ENCODE peak calls at places on chromosome 7, in nine cellular contexts. One of them, this sample, is unnamed. For H3K4me1 and H3K36me3, the result is how much of the 10 kb centered on the place peaks cover.

GRCh38 chr7:43750016-43750887 is 8.2 kb upstream of the BLVRA start:
- DNase-seq in body of pancreas: no peak
- DNase-seq in colonic mucosa: no peak
- DNase-seq in tibial nerve: no peak
- DNase-seq in upper lobe of right lung: no peak
- DNase-seq in GM23248: no peak
- DNase-seq in mucosa of descending colon: no peak
- DNase-seq in HCT116: no peak
- DNase-seq in heart right ventricle: no peak
- DNase-seq in this sample: peak

GRCh38 chr7:3292694-3293093 is 8.4 kb upstream of the SDK1 start:
- DNase-seq in tibial nerve: no peak
- DNase-seq in HCT116: no peak
- DNase-seq in upper lobe of right lung: no peak
- DNase-seq in colonic mucosa: no peak
- DNase-seq in mucosa of descending colon: no peak
- DNase-seq in GM23248: no peak
- DNase-seq in body of pancreas: no peak
- DNase-seq in heart right ventricle: no peak
- DNase-seq in this sample: no peak

GRCh38 chr7:17947606-17948005 is 7.3 kb upstream of the SNX13 start:
- DNase-seq in colonic mucosa: no peak
- DNase-seq in heart right ventricle: no peak
- DNase-seq in mucosa of descending colon: no peak
- DNase-seq in HCT116: no peak
- DNase-seq in body of pancreas: no peak
- DNase-seq in upper lobe of right lung: no peak
- DNase-seq in tibial nerve: no peak
- DNase-seq in GM23248: no peak
- DNase-seq in this sample: no peak

GRCh38 chr7:125561006-125561405 is 631.4 kb upstream of the POT1 start:
- DNase-seq in body of pancreas: no peak
- DNase-seq in colonic mucosa: no peak
- DNase-seq in GM23248: no peak
- DNase-seq in upper lobe of right lung: no peak
- DNase-seq in mucosa of descending colon: no peak
- DNase-seq in tibial nerve: no peak
- DNase-seq in HCT116: no peak
- DNase-seq in heart right ventricle: no peak
- DNase-seq in this sample: no peak

GRCh38 chr7:93717217-93717900 is 142.8 kb upstream of the CALCR start:
- DNase-seq in heart right ventricle: no peak
- DNase-seq in mucosa of descending colon: no peak
- DNase-seq in upper lobe of right lung: no peak
- DNase-seq in body of pancreas: no peak
- DNase-seq in HCT116: no peak
- DNase-seq in GM23248: peak
- DNase-seq in tibial nerve: no peak
- DNase-seq in colonic mucosa: no peak
- DNase-seq in this sample: no peak

GRCh38 chr7:16615234-16615633 is 30.3 kb downstream of the ANKMY2 start:
- DNase-seq in colonic mucosa: no peak
- DNase-seq in upper lobe of right lung: no peak
- DNase-seq in HCT116: no peak
- DNase-seq in body of pancreas: no peak
- DNase-seq in heart right ventricle: no peak
- DNase-seq in tibial nerve: no peak
- DNase-seq in GM23248: no peak
- DNase-seq in mucosa of descending colon: no peak
- DNase-seq in this sample: no peak

GRCh38 chr7:155190608-155191536 is 106.8 kb upstream of the INSIG1 start:
- DNase-seq in colonic mucosa: peak
- DNase-seq in upper lobe of right lung: no peak
- DNase-seq in GM23248: peak
- DNase-seq in tibial nerve: peak
- DNase-seq in HCT116: no peak
- DNase-seq in body of pancreas: peak
- DNase-seq in heart right ventricle: peak
- DNase-seq in mucosa of descending colon: peak
- DNase-seq in this sample: peak

GRCh38 chr7:18648849-18649758 is 153.6 kb downstream of the HDAC9 start:
- DNase-seq in tibial nerve: no peak
- DNase-seq in HCT116: no peak
- DNase-seq in body of pancreas: no peak
- DNase-seq in heart right ventricle: no peak
- DNase-seq in GM23248: no peak
- DNase-seq in upper lobe of right lung: no peak
- DNase-seq in colonic mucosa: no peak
- DNase-seq in mucosa of descending colon: no peak
- DNase-seq in this sample: no peak

DNA sequence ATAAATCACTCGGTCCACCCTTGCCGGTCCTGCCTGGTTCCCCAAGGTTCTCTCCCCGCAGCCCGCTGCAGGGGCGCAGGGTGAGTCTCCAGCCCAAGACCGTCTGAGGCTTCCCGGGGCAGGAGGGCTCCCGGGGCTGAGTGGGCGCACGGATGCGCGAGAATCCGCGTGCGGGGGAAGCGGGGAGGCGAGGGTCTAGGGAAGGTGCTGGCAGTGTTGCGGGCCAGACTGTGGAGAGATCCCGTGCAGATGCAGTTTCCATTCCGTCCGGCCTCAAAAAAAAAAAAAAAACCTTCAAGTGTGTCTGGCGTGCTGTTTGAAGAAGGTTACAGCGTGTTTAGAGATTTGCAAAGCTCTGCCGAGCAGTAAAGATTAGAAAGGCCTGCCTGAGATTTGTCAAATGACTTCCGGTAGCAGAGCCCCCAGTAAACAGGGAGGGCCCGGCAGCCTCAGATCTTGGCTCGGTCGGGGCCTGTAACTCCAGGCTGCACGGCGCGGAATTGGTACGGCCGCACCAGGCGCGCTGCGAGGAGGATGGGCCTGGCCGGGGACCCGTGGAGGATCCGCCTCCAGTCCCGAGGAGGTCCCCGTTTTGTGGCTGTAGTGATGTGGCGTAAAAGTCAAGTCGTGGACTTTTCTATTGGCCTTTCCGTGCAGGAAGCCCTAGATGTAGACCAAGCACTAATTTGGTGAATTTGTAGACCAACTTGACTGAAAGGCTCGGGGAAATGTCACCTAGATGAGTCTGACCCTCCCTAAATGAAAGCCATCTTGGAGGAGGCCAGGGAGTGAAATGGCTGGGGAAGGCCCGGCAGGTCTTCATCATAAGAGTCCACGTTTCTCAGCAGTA is 293.2 kb upstream of the NFE2L3 start:
- DNase-seq in GM23248: no peak
- DNase-seq in HCT116: no peak
- DNase-seq in heart right ventricle: no peak
- DNase-seq in upper lobe of right lung: no peak
- DNase-seq in mucosa of descending colon: peak
- DNase-seq in colonic mucosa: peak
- DNase-seq in tibial nerve: no peak
- DNase-seq in body of pancreas: no peak
- DNase-seq in this sample: no peak
- H3K4me3 ChIP-seq in GM23248: no peak
- H3K4me3 ChIP-seq in HCT116: no peak
- H3K4me3 ChIP-seq in heart right ventricle: no peak
- H3K4me3 ChIP-seq in upper lobe of right lung: no peak
- H3K4me3 ChIP-seq in mucosa of descending colon: no peak
- H3K4me3 ChIP-seq in colonic mucosa: no peak
- H3K4me3 ChIP-seq in tibial nerve: no peak
- H3K4me3 ChIP-seq in body of pancreas: no peak
- H3K4me3 ChIP-seq in this sample: no peak

GRCh38 chr7:142802301-142802700 is 31.5 kb downstream of the PRSS2 start:
- DNase-seq in colonic mucosa: no peak
- DNase-seq in heart right ventricle: no peak
- DNase-seq in tibial nerve: no peak
- DNase-seq in body of pancreas: no peak
- DNase-seq in upper lobe of right lung: no peak
- DNase-seq in GM23248: no peak
- DNase-seq in mucosa of descending colon: no peak
- DNase-seq in HCT116: no peak
- DNase-seq in this sample: no peak
- H3K4me1 ChIP-seq in colonic mucosa: under half
- H3K4me1 ChIP-seq in heart right ventricle: under half
- H3K4me1 ChIP-seq in tibial nerve: under half
- H3K4me1 ChIP-seq in body of pancreas: under half
- H3K4me1 ChIP-seq in upper lobe of right lung: under half
- H3K4me1 ChIP-seq in GM23248: under half
- H3K4me1 ChIP-seq in mucosa of descending colon: under half
- H3K4me1 ChIP-seq in HCT116: under half
- H3K4me1 ChIP-seq in this sample: under half

GRCh38 chr7:11060883-11061282 is 87.2 kb downstream of the PHF14 start:
- DNase-seq in GM23248: no peak
- DNase-seq in HCT116: no peak
- DNase-seq in mucosa of descending colon: no peak
- DNase-seq in colonic mucosa: no peak
- DNase-seq in body of pancreas: no peak
- DNase-seq in upper lobe of right lung: no peak
- DNase-seq in heart right ventricle: no peak
- DNase-seq in tibial nerve: no peak
- DNase-seq in this sample: no peak
- H3K36me3 ChIP-seq in GM23248: under half
- H3K36me3 ChIP-seq in HCT116: under half
- H3K36me3 ChIP-seq in mucosa of descending colon: under half
- H3K36me3 ChIP-seq in colonic mucosa: under half
- H3K36me3 ChIP-seq in body of pancreas: under half
- H3K36me3 ChIP-seq in upper lobe of right lung: under half
- H3K36me3 ChIP-seq in heart right ventricle: under half
- H3K36me3 ChIP-seq in tibial nerve: under half
- H3K36me3 ChIP-seq in this sample: under half

GRCh38 chr7:26858229-26858568 is 6.2 kb downstream of the SKAP2 start:
- DNase-seq in heart right ventricle: no peak
- DNase-seq in GM23248: no peak
- DNase-seq in colonic mucosa: no peak
- DNase-seq in tibial nerve: no peak
- DNase-seq in body of pancreas: no peak
- DNase-seq in upper lobe of right lung: no peak
- DNase-seq in HCT116: no peak
- DNase-seq in mucosa of descending colon: no peak
- DNase-seq in this sample: no peak
- H3K4me3 ChIP-seq in heart right ventricle: no peak
- H3K4me3 ChIP-seq in GM23248: no peak
- H3K4me3 ChIP-seq in colonic mucosa: no peak
- H3K4me3 ChIP-seq in tibial nerve: peak
- H3K4me3 ChIP-seq in body of pancreas: no peak
- H3K4me3 ChIP-seq in upper lobe of right lung: peak
- H3K4me3 ChIP-seq in HCT116: no peak
- H3K4me3 ChIP-seq in mucosa of descending colon: no peak
- H3K4me3 ChIP-seq in this sample: no peak

This sample was measured in BE2C.